ENCODE peak calls at places on chromosomes 6 and 20, in nine cellular contexts. One of them, this sample, is unnamed.

GRCh38 chr6:56742122-56742791 is 99.6 kb upstream of the DST start:
- DNase-seq in colonic mucosa: no peak
- DNase-seq in A673: no peak
- DNase-seq in fibroblast of lung: no peak
- DNase-seq in hepatocyte: no peak
- DNase-seq in mammary epithelial cell: peak; percentile 55
- DNase-seq in GM23248: peak; percentile 66
- DNase-seq in adrenal gland: no peak
- DNase-seq in spleen: no peak
- DNase-seq in this sample: no peak

GRCh38 chr6:75493400-75494064 is at the start of gene FILIP1:
- DNase-seq in A673: peak; percentile 24
- DNase-seq in colonic mucosa: no peak
- DNase-seq in hepatocyte: peak; percentile 64
- DNase-seq in spleen: no peak
- DNase-seq in mammary epithelial cell: no peak
- DNase-seq in fibroblast of lung: peak; percentile 60
- DNase-seq in GM23248: peak; percentile 28
- DNase-seq in adrenal gland: peak; percentile 59
- DNase-seq in this sample: peak; percentile 97

GRCh38 chr6:122712093-122712863 is 67.2 kb upstream of the FABP7 start:
- DNase-seq in colonic mucosa: no peak
- DNase-seq in hepatocyte: no peak
- DNase-seq in GM23248: peak; percentile 13
- DNase-seq in spleen: no peak
- DNase-seq in adrenal gland: no peak
- DNase-seq in fibroblast of lung: peak; percentile 41
- DNase-seq in mammary epithelial cell: peak; percentile 36
- DNase-seq in A673: no peak
- DNase-seq in this sample: no peak

GRCh38 chr6:119445666-119446622 is 96.4 kb upstream of the MAN1A1 start:
- DNase-seq in hepatocyte: peak; percentile 16
- DNase-seq in colonic mucosa: no peak
- DNase-seq in spleen: no peak
- DNase-seq in GM23248: peak; percentile 64
- DNase-seq in fibroblast of lung: peak; percentile 68
- DNase-seq in A673: peak; percentile 80
- DNase-seq in mammary epithelial cell: peak; percentile 51
- DNase-seq in adrenal gland: no peak
- DNase-seq in this sample: no peak

GRCh38 chr20:22762576-22763256 is 178.3 kb upstream of the FOXA2 start:
- DNase-seq in fibroblast of lung: no peak
- DNase-seq in colonic mucosa: no peak
- DNase-seq in GM23248: no peak
- DNase-seq in mammary epithelial cell: peak; percentile 93
- DNase-seq in A673: no peak
- DNase-seq in adrenal gland: no peak
- DNase-seq in spleen: no peak
- DNase-seq in hepatocyte: no peak
- DNase-seq in this sample: no peak

GRCh38 chr6:43247115-43247999 is 4.1 kb downstream of the TTBK1 start:
- DNase-seq in colonic mucosa: peak; percentile 84
- DNase-seq in A673: peak; percentile 88
- DNase-seq in mammary epithelial cell: peak; percentile 27
- DNase-seq in fibroblast of lung: peak; percentile 32
- DNase-seq in hepatocyte: peak; percentile 84
- DNase-seq in adrenal gland: peak; percentile 86
- DNase-seq in GM23248: peak; percentile 67
- DNase-seq in spleen: peak; percentile 97
- DNase-seq in this sample: peak; percentile 52

GRCh38 chr20:47343007-47343472 is 13.5 kb downstream of the ZMYND8 start:
- DNase-seq in mammary epithelial cell: no peak
- DNase-seq in A673: no peak
- DNase-seq in spleen: peak; percentile 32
- DNase-seq in GM23248: no peak
- DNase-seq in colonic mucosa: no peak
- DNase-seq in hepatocyte: no peak
- DNase-seq in fibroblast of lung: peak; percentile 91
- DNase-seq in adrenal gland: no peak
- DNase-seq in this sample: no peak

GRCh38 chr6:28922841-28923317 is 906 bp downstream of the TRIM27 start:
- DNase-seq in mammary epithelial cell: peak; percentile 32
- DNase-seq in A673: peak; percentile 18
- DNase-seq in colonic mucosa: peak; percentile 55
- DNase-seq in adrenal gland: peak; percentile 70
- DNase-seq in GM23248: peak; percentile 70
- DNase-seq in hepatocyte: peak; percentile 59
- DNase-seq in fibroblast of lung: peak; percentile 37
- DNase-seq in spleen: no peak
- DNase-seq in this sample: peak; percentile 68

GRCh38 chr20:53943522-53944291 is 126.7 kb downstream of the BCAS1 start:
- DNase-seq in hepatocyte: no peak
- DNase-seq in GM23248: peak; percentile 66
- DNase-seq in mammary epithelial cell: no peak
- DNase-seq in fibroblast of lung: peak; percentile 61
- DNase-seq in adrenal gland: no peak
- DNase-seq in spleen: no peak
- DNase-seq in colonic mucosa: no peak
- DNase-seq in A673: peak; percentile 81
- DNase-seq in this sample: peak; percentile 57

GRCh38 chr6:167748458-167749379 is 78.0 kb upstream of the AFDN start:
- DNase-seq in fibroblast of lung: no peak
- DNase-seq in GM23248: no peak
- DNase-seq in A673: no peak
- DNase-seq in hepatocyte: peak; percentile 37
- DNase-seq in adrenal gland: peak; percentile 46
- DNase-seq in colonic mucosa: no peak
- DNase-seq in spleen: peak; percentile 77
- DNase-seq in mammary epithelial cell: no peak
- DNase-seq in this sample: no peak

GRCh38 chr6:164401871-164402270 is 907.5 kb downstream of the C6orf118 start:
- DNase-seq in adrenal gland: no peak
- DNase-seq in hepatocyte: no peak
- DNase-seq in GM23248: peak; percentile 4
- DNase-seq in colonic mucosa: no peak
- DNase-seq in fibroblast of lung: no peak
- DNase-seq in A673: no peak
- DNase-seq in spleen: no peak
- DNase-seq in mammary epithelial cell: no peak
- DNase-seq in this sample: no peak

GRCh38 chr20:36744764-36745191 is 1.1 kb downstream of the NDRG3 start:
- DNase-seq in adrenal gland: peak; percentile 86
- DNase-seq in A673: no peak
- DNase-seq in colonic mucosa: no peak
- DNase-seq in hepatocyte: peak; percentile 7
- DNase-seq in mammary epithelial cell: peak; percentile 21
- DNase-seq in GM23248: peak; percentile 79
- DNase-seq in fibroblast of lung: no peak
- DNase-seq in spleen: no peak
- DNase-seq in this sample: peak; percentile 43

GRCh38 chr20:12928358-12928754 is 80.4 kb upstream of the SPTLC3 start:
- DNase-seq in spleen: no peak
- DNase-seq in fibroblast of lung: no peak
- DNase-seq in GM23248: peak; percentile 9
- DNase-seq in hepatocyte: no peak
- DNase-seq in mammary epithelial cell: no peak
- DNase-seq in colonic mucosa: no peak
- DNase-seq in A673: no peak
- DNase-seq in adrenal gland: no peak
- DNase-seq in this sample: no peak

GRCh38 chr20:24980321-24981053 is 12.1 kb downstream of the APMAP start:
- DNase-seq in mammary epithelial cell: no peak
- DNase-seq in spleen: peak; percentile 77
- DNase-seq in GM23248: no peak
- DNase-seq in adrenal gland: no peak
- DNase-seq in A673: no peak
- DNase-seq in colonic mucosa: peak; percentile 9
- DNase-seq in hepatocyte: no peak
- DNase-seq in fibroblast of lung: no peak
- DNase-seq in this sample: no peak

GRCh38 chr20:41375846-41376245 is 9.2 kb upstream of the EMILIN3 start:
- DNase-seq in spleen: no peak
- DNase-seq in adrenal gland: no peak
- DNase-seq in A673: no peak
- DNase-seq in hepatocyte: no peak
- DNase-seq in mammary epithelial cell: no peak
- DNase-seq in colonic mucosa: no peak
- DNase-seq in fibroblast of lung: no peak
- DNase-seq in GM23248: no peak
- DNase-seq in this sample: no peak

GRCh38 chr6:3136361-3136760 is 17.9 kb downstream of the BPHL start:
- DNase-seq in adrenal gland: no peak
- DNase-seq in GM23248: no peak
- DNase-seq in mammary epithelial cell: no peak
- DNase-seq in fibroblast of lung: no peak
- DNase-seq in hepatocyte: no peak
- DNase-seq in A673: no peak
- DNase-seq in colonic mucosa: no peak
- DNase-seq in spleen: no peak
- DNase-seq in this sample: no peak

GRCh38 chr6:3139090-3139903 is 18.0 kb downstream of the TUBB2A start:
- DNase-seq in hepatocyte: peak; percentile 82
- DNase-seq in GM23248: peak; percentile 81
- DNase-seq in adrenal gland: peak; percentile 73
- DNase-seq in spleen: no peak
- DNase-seq in A673: no peak
- DNase-seq in mammary epithelial cell: no peak
- DNase-seq in colonic mucosa: peak; percentile 85
- DNase-seq in fibroblast of lung: peak; percentile 80
- DNase-seq in this sample: no peak

GRCh38 chr6:3140201-3140600 is 17.1 kb downstream of the TUBB2A start:
- DNase-seq in fibroblast of lung: no peak
- DNase-seq in adrenal gland: no peak
- DNase-seq in A673: no peak
- DNase-seq in GM23248: no peak
- DNase-seq in spleen: no peak
- DNase-seq in hepatocyte: no peak
- DNase-seq in colonic mucosa: no peak
- DNase-seq in mammary epithelial cell: no peak
- DNase-seq in this sample: no peak

GRCh38 chr6:3137057-3137777 is 18.7 kb downstream of the BPHL start:
- DNase-seq in GM23248: no peak
- DNase-seq in adrenal gland: no peak
- DNase-seq in colonic mucosa: no peak
- DNase-seq in mammary epithelial cell: no peak
- DNase-seq in fibroblast of lung: no peak
- DNase-seq in A673: no peak
- DNase-seq in spleen: no peak
- DNase-seq in hepatocyte: no peak
- DNase-seq in this sample: no peak

DNA sequence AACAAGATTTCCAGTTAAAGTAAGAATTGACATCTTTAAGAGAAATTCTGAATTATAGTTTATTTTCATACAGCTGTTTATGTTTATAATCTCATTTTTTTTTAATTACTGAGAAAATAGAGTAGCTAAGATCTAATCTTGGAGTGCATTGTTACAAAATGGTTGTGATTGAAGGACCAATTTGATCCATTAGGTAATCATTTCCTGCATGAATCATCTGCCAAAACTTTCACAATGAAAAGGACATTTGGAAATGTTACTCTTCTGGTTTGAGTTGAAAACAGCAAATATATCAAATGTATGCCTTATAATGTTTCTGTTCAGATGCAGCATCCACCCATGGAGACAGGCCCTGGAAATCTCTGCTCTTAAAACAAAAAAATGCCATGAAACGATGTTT is 19.0 kb downstream of the TUBB2A start:
- DNase-seq in fibroblast of lung: peak; percentile 42
- DNase-seq in A673: peak; percentile 52
- DNase-seq in adrenal gland: no peak
- DNase-seq in colonic mucosa: no peak
- DNase-seq in hepatocyte: no peak
- DNase-seq in spleen: no peak
- DNase-seq in GM23248: peak; percentile 60
- DNase-seq in mammary epithelial cell: no peak
- DNase-seq in this sample: peak; percentile 60
- H3K36me3 ChIP-seq in fibroblast of lung: no peaks in the 10 kb centered on the region
- H3K36me3 ChIP-seq in A673: peaks cover 24% of the 10 kb centered on the region
- H3K36me3 ChIP-seq in adrenal gland: peaks cover 12% of the 10 kb centered on the region
- H3K36me3 ChIP-seq in colonic mucosa: no peaks in the 10 kb centered on the region
- H3K36me3 ChIP-seq in hepatocyte: no peaks in the 10 kb centered on the region
- H3K36me3 ChIP-seq in spleen: peaks cover 64% of the 10 kb centered on the region
- H3K36me3 ChIP-seq in GM23248: peaks cover 4% of the 10 kb centered on the region
- H3K36me3 ChIP-seq in mammary epithelial cell: peaks cover 6% of the 10 kb centered on the region
- H3K36me3 ChIP-seq in this sample: peaks cover 60% of the 10 kb centered on the region

GRCh38 chr20:2919518-2920245 is 46.4 kb downstream of the PTPRA start:
- DNase-seq in A673: no peak
- DNase-seq in adrenal gland: no peak
- DNase-seq in hepatocyte: peak; percentile 16
- DNase-seq in spleen: no peak
- DNase-seq in fibroblast of lung: no peak
- DNase-seq in colonic mucosa: peak; percentile 56
- DNase-seq in GM23248: peak; percentile 25
- DNase-seq in mammary epithelial cell: no peak
- DNase-seq in this sample: no peak
- H3K4me3 ChIP-seq in A673: no peak overlapping the region
- H3K4me3 ChIP-seq in adrenal gland: no peak overlapping the region
- H3K4me3 ChIP-seq in hepatocyte: no peak overlapping the region
- H3K4me3 ChIP-seq in spleen: no peak overlapping the region
- H3K4me3 ChIP-seq in fibroblast of lung: no peak overlapping the region
- H3K4me3 ChIP-seq in colonic mucosa: no peak overlapping the region
- H3K4me3 ChIP-seq in GM23248: no peak overlapping the region
- H3K4me3 ChIP-seq in mammary epithelial cell: no peak overlapping the region
- H3K4me3 ChIP-seq in this sample: no peak overlapping the region

GRCh38 chr20:430091-430999 is 22.2 kb downstream of the RBCK1 start:
- DNase-seq in mammary epithelial cell: no peak
- DNase-seq in GM23248: no peak
- DNase-seq in spleen: no peak
- DNase-seq in hepatocyte: no peak
- DNase-seq in adrenal gland: no peak
- DNase-seq in colonic mucosa: no peak
- DNase-seq in A673: no peak
- DNase-seq in fibroblast of lung: peak; percentile 32
- DNase-seq in this sample: peak; percentile 61
- H3K36me3 ChIP-seq in mammary epithelial cell: peaks cover 7% of the 10 kb centered on the region
- H3K36me3 ChIP-seq in GM23248: peaks cover 4% of the 10 kb centered on the region
- H3K36me3 ChIP-seq in spleen: peaks cover 95% of the 10 kb centered on the region
- H3K36me3 ChIP-seq in hepatocyte: no peaks in the 10 kb centered on the region
- H3K36me3 ChIP-seq in adrenal gland: peaks cover 59% of the 10 kb centered on the region
- H3K36me3 ChIP-seq in colonic mucosa: peaks cover 14% of the 10 kb centered on the region
- H3K36me3 ChIP-seq in A673: peaks cover 12% of the 10 kb centered on the region
- H3K36me3 ChIP-seq in fibroblast of lung: peaks cover 11% of the 10 kb centered on the region
- H3K36me3 ChIP-seq in this sample: peaks cover 12% of the 10 kb centered on the region

DNA sequence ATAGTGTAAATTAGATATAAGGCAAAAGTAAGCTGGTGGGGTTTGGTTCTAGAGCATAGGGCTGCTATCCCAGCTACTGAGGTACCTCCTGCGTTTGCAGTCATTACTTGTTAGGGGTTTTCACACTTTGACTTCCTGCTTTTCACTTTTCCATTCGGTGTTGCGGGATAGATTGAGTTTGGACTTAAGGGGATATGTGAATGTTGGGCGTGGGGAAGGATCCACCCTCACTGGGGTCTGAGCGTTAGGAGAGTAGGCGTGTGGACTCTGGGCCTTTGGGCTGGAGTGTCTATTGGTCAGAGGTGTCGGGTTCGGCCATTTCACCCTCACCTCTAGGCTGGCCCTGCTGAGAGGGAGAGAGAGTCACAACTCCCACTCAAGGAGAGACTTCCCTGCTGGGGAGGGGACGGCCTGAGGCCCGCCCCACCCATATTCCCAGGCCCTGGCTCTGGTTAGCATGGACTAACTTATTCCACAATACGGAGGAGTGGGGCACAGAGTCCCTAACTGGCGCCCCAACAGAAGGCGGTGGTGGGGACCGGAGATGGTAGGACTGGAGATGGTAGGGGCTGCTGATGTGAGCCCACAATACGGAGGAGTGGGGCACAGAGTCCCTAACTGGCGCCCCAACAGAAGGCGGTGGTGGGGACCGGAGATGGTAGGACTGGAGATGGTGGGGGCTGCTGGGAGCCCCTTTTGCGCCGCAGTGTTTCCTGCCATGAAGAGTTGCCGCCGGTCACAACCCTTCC is 1.6 kb upstream of the PTPRA start:
- DNase-seq in colonic mucosa: no peak
- DNase-seq in A673: no peak
- DNase-seq in hepatocyte: no peak
- DNase-seq in fibroblast of lung: no peak
- DNase-seq in GM23248: no peak
- DNase-seq in mammary epithelial cell: no peak
- DNase-seq in adrenal gland: no peak
- DNase-seq in spleen: no peak
- DNase-seq in this sample: no peak
- H3K4me3 ChIP-seq in colonic mucosa: peak overlapping the region; percentile 82
- H3K4me3 ChIP-seq in A673: no peak overlapping the region
- H3K4me3 ChIP-seq in hepatocyte: no peak overlapping the region
- H3K4me3 ChIP-seq in fibroblast of lung: peak overlapping the region; percentile 65
- H3K4me3 ChIP-seq in GM23248: peak overlapping the region; percentile 88
- H3K4me3 ChIP-seq in mammary epithelial cell: peak overlapping the region; percentile 96
- H3K4me3 ChIP-seq in adrenal gland: no peak overlapping the region
- H3K4me3 ChIP-seq in spleen: peak overlapping the region; percentile 82
- H3K4me3 ChIP-seq in this sample: no peak overlapping the region

This sample was measured in cardiac muscle cell.